ENCODE peak calls at places on chromosomes 16 and 17, in four cellular contexts. T is effector CD4-positive, alpha-beta T cell; K is OCI-LY7; B is RPMI8226. H is an unnamed sample.

GRCh38 chr17:77884967-77885641 is 73.4 kb upstream of the TNRC6C start:
- DNase-seq in K (no peak), B (peak), T (no peak), H (no peak)

GRCh38 chr16:63324306-63324705 is 1288.1 kb upstream of the CDH8 start:
- DNase-seq in K (no peak), B (no peak), T (no peak), H (no peak)

GRCh38 chr16:1781758-1782407 is 488 bp downstream of the SPSB3 start:
- DNase-seq in K (peak), B (peak), T (peak), H (peak)

GRCh38 chr17:6757747-6758146 is 1.9 kb downstream of the XAF1 start:
- DNase-seq in B (no peak), T (no peak), K (no peak), H (no peak)

GRCh38 chr16:77439106-77439505 is 4.3 kb upstream of the ADAMTS18 start:
- DNase-seq in B (no peak), K (no peak), T (no peak), H (no peak)

GRCh38 chr16:22813223-22813945 is 578 bp upstream of the HS3ST2 start:
- DNase-seq in K (no peak), B (peak), T (no peak), H (no peak)

GRCh38 chr16:28182183-28182582 is 29.6 kb downstream of the XPO6 start:
- DNase-seq in K (no peak), T (no peak), B (no peak), H (no peak)

GRCh38 chr17:17700251-17700969 is 19.2 kb downstream of the RAI1 start:
- DNase-seq in K (no peak), T (no peak), B (no peak), H (no peak)

GRCh38 chr16:84520778-84521770 is 16.6 kb upstream of the MEAK7 start:
- DNase-seq in T (no peak), B (no peak), K (no peak), H (no peak)

GRCh38 chr16:79171504-79172240 is 428.9 kb downstream of the MAF start:
- DNase-seq in B (peak), T (no peak), K (no peak), H (no peak)

GRCh38 chr16:5508371-5508770 is 410.8 kb upstream of the EEF2KMT start:
- DNase-seq in T (no peak), K (no peak), B (no peak), H (no peak)

GRCh38 chr16:1552129-1552528 is 18.7 kb downstream of the TMEM204 start:
- DNase-seq in B (no peak), T (no peak), K (no peak), H (no peak)

GRCh38 chr17:28342313-28342712 is 6.8 kb downstream of the TNFAIP1 start:
- DNase-seq in B (no peak), T (no peak), K (no peak), H (no peak)

GRCh38 chr16:88345943-88346560 is 36.7 kb upstream of the ZNF469 start:
- DNase-seq in K (no peak), B (no peak), T (no peak), H (no peak)

GRCh38 chr17:71117461-71117860 is 948.1 kb downstream of the KCNJ2 start:
- DNase-seq in K (no peak), B (no peak), T (no peak), H (no peak)